ENCODE peak calls at places on chromosomes 5 and 9, in eight cellular contexts. One of them, this sample, is unnamed.

GRCh38 chr9:134824583-134824982 is 56.0 kb upstream of the FCN2 start:
- DNase-seq in foreskin fibroblast: no peak
- DNase-seq in AG10803: no peak
- DNase-seq in GM06990: no peak
- DNase-seq in mesothelial cell of epicardium: no peak
- DNase-seq in fibroblast of pulmonary artery: no peak
- DNase-seq in IMR-90: no peak
- DNase-seq in mucosa of descending colon: no peak
- DNase-seq in this sample: no peak

GRCh38 chr5:67047616-67048015 is 149.0 kb downstream of the CD180 start:
- DNase-seq in mesothelial cell of epicardium: no peak
- DNase-seq in foreskin fibroblast: no peak
- DNase-seq in AG10803: no peak
- DNase-seq in IMR-90: no peak
- DNase-seq in GM06990: no peak
- DNase-seq in mucosa of descending colon: no peak
- DNase-seq in fibroblast of pulmonary artery: no peak
- DNase-seq in this sample: no peak

GRCh38 chr5:1264211-1264610 is 30.7 kb downstream of the TERT start:
- DNase-seq in foreskin fibroblast: no peak
- DNase-seq in mucosa of descending colon: no peak
- DNase-seq in GM06990: no peak
- DNase-seq in IMR-90: no peak
- DNase-seq in AG10803: no peak
- DNase-seq in fibroblast of pulmonary artery: no peak
- DNase-seq in mesothelial cell of epicardium: no peak
- DNase-seq in this sample: peak

GRCh38 chr5:142881076-142881466 is 110.9 kb downstream of the ARHGAP26 start:
- DNase-seq in IMR-90: peak
- DNase-seq in GM06990: peak
- DNase-seq in fibroblast of pulmonary artery: peak
- DNase-seq in foreskin fibroblast: peak
- DNase-seq in mucosa of descending colon: no peak
- DNase-seq in mesothelial cell of epicardium: no peak
- DNase-seq in AG10803: peak
- DNase-seq in this sample: peak

GRCh38 chr9:69047331-69047730 is 11.8 kb downstream of the FXN start:
- DNase-seq in IMR-90: no peak
- DNase-seq in AG10803: no peak
- DNase-seq in mucosa of descending colon: no peak
- DNase-seq in foreskin fibroblast: no peak
- DNase-seq in fibroblast of pulmonary artery: no peak
- DNase-seq in mesothelial cell of epicardium: no peak
- DNase-seq in GM06990: no peak
- DNase-seq in this sample: no peak

GRCh38 chr9:32627394-32627954 is 8.0 kb downstream of the TAF1L start:
- DNase-seq in GM06990: no peak
- DNase-seq in mucosa of descending colon: no peak
- DNase-seq in IMR-90: no peak
- DNase-seq in fibroblast of pulmonary artery: no peak
- DNase-seq in mesothelial cell of epicardium: no peak
- DNase-seq in foreskin fibroblast: no peak
- DNase-seq in AG10803: no peak
- DNase-seq in this sample: no peak

GRCh38 chr9:127903557-127904475 is 4.4 kb upstream of the ST6GALNAC6 start:
- DNase-seq in GM06990: peak
- DNase-seq in foreskin fibroblast: peak
- DNase-seq in IMR-90: no peak
- DNase-seq in mesothelial cell of epicardium: no peak
- DNase-seq in fibroblast of pulmonary artery: no peak
- DNase-seq in mucosa of descending colon: peak
- DNase-seq in AG10803: no peak
- DNase-seq in this sample: no peak

GRCh38 chr9:110752766-110753165 is 84.2 kb downstream of the MUSK start:
- DNase-seq in GM06990: no peak
- DNase-seq in fibroblast of pulmonary artery: peak
- DNase-seq in AG10803: peak
- DNase-seq in mucosa of descending colon: no peak
- DNase-seq in mesothelial cell of epicardium: no peak
- DNase-seq in IMR-90: peak
- DNase-seq in foreskin fibroblast: peak
- DNase-seq in this sample: peak

GRCh38 chr5:140966293-140967225 is at the start of gene PCDHAC2:
- DNase-seq in mesothelial cell of epicardium: peak
- DNase-seq in mucosa of descending colon: peak
- DNase-seq in AG10803: peak
- DNase-seq in fibroblast of pulmonary artery: peak
- DNase-seq in IMR-90: no peak
- DNase-seq in GM06990: peak
- DNase-seq in foreskin fibroblast: peak
- DNase-seq in this sample: no peak

GRCh38 chr9:76904661-76905457 is 1.1 kb downstream of the PRUNE2 start:
- DNase-seq in fibroblast of pulmonary artery: no peak
- DNase-seq in mucosa of descending colon: no peak
- DNase-seq in GM06990: no peak
- DNase-seq in AG10803: no peak
- DNase-seq in foreskin fibroblast: peak
- DNase-seq in mesothelial cell of epicardium: no peak
- DNase-seq in IMR-90: no peak
- DNase-seq in this sample: no peak

GRCh38 chr5:71456362-71456743 is 902 bp downstream of the BDP1 start:
- DNase-seq in IMR-90: no peak
- DNase-seq in GM06990: no peak
- DNase-seq in AG10803: no peak
- DNase-seq in foreskin fibroblast: no peak
- DNase-seq in fibroblast of pulmonary artery: no peak
- DNase-seq in mesothelial cell of epicardium: no peak
- DNase-seq in mucosa of descending colon: no peak
- DNase-seq in this sample: no peak

GRCh38 chr9:128805661-128806060 is 12.6 kb upstream of the ENDOG start:
- DNase-seq in mucosa of descending colon: no peak
- DNase-seq in GM06990: no peak
- DNase-seq in AG10803: no peak
- DNase-seq in fibroblast of pulmonary artery: no peak
- DNase-seq in foreskin fibroblast: no peak
- DNase-seq in IMR-90: no peak
- DNase-seq in mesothelial cell of epicardium: no peak
- DNase-seq in this sample: no peak

GRCh38 chr9:126722922-126723806 is 81.7 kb upstream of the ZBTB43 start:
- DNase-seq in mesothelial cell of epicardium: peak
- DNase-seq in AG10803: no peak
- DNase-seq in foreskin fibroblast: peak
- DNase-seq in mucosa of descending colon: peak
- DNase-seq in fibroblast of pulmonary artery: no peak
- DNase-seq in GM06990: peak
- DNase-seq in IMR-90: no peak
- DNase-seq in this sample: no peak

GRCh38 chr5:139733698-139734491 is 61.7 kb upstream of the PSD2 start:
- DNase-seq in mucosa of descending colon: peak
- DNase-seq in mesothelial cell of epicardium: no peak
- DNase-seq in IMR-90: no peak
- DNase-seq in AG10803: no peak
- DNase-seq in foreskin fibroblast: no peak
- DNase-seq in GM06990: no peak
- DNase-seq in fibroblast of pulmonary artery: no peak
- DNase-seq in this sample: no peak

GRCh38 chr5:172789687-172790495 is 18.9 kb upstream of the DUSP1 start:
- DNase-seq in IMR-90: no peak
- DNase-seq in mucosa of descending colon: no peak
- DNase-seq in fibroblast of pulmonary artery: peak
- DNase-seq in foreskin fibroblast: peak
- DNase-seq in GM06990: no peak
- DNase-seq in AG10803: no peak
- DNase-seq in mesothelial cell of epicardium: no peak
- DNase-seq in this sample: no peak

GRCh38 chr5:24816206-24816605 is 171.4 kb upstream of the CDH10 start:
- DNase-seq in GM06990: no peak
- DNase-seq in IMR-90: no peak
- DNase-seq in fibroblast of pulmonary artery: no peak
- DNase-seq in mucosa of descending colon: no peak
- DNase-seq in AG10803: peak
- DNase-seq in mesothelial cell of epicardium: no peak
- DNase-seq in foreskin fibroblast: no peak
- DNase-seq in this sample: no peak

GRCh38 chr9:129289883-129290282 is 111.8 kb upstream of the IER5L start:
- DNase-seq in mesothelial cell of epicardium: no peak
- DNase-seq in fibroblast of pulmonary artery: no peak
- DNase-seq in IMR-90: no peak
- DNase-seq in GM06990: no peak
- DNase-seq in foreskin fibroblast: no peak
- DNase-seq in AG10803: no peak
- DNase-seq in mucosa of descending colon: peak
- DNase-seq in this sample: no peak

GRCh38 chr9:127180457-127181314 is 58.3 kb upstream of the ANGPTL2 start:
- DNase-seq in fibroblast of pulmonary artery: no peak
- DNase-seq in IMR-90: no peak
- DNase-seq in mucosa of descending colon: no peak
- DNase-seq in AG10803: no peak
- DNase-seq in mesothelial cell of epicardium: peak
- DNase-seq in foreskin fibroblast: no peak
- DNase-seq in GM06990: no peak
- DNase-seq in this sample: no peak

GRCh38 chr5:40401965-40402364 is 277.8 kb upstream of the PTGER4 start:
- DNase-seq in fibroblast of pulmonary artery: no peak
- DNase-seq in GM06990: no peak
- DNase-seq in mucosa of descending colon: no peak
- DNase-seq in foreskin fibroblast: peak
- DNase-seq in AG10803: peak
- DNase-seq in mesothelial cell of epicardium: no peak
- DNase-seq in IMR-90: peak
- DNase-seq in this sample: peak

GRCh38 chr5:137306903-137307302 is 192.2 kb downstream of the SPOCK1 start:
- DNase-seq in fibroblast of pulmonary artery: no peak
- DNase-seq in IMR-90: no peak
- DNase-seq in AG10803: no peak
- DNase-seq in mucosa of descending colon: no peak
- DNase-seq in GM06990: no peak
- DNase-seq in foreskin fibroblast: no peak
- DNase-seq in mesothelial cell of epicardium: no peak
- DNase-seq in this sample: no peak

GRCh38 chr5:37837101-37838032 is 2.5 kb downstream of the GDNF start:
- DNase-seq in fibroblast of pulmonary artery: peak
- DNase-seq in GM06990: peak
- DNase-seq in AG10803: peak
- DNase-seq in foreskin fibroblast: peak
- DNase-seq in IMR-90: peak
- DNase-seq in mucosa of descending colon: no peak
- DNase-seq in mesothelial cell of epicardium: peak
- DNase-seq in this sample: peak

GRCh38 chr5:42514759-42515158 is 91.5 kb downstream of the GHR start:
- DNase-seq in AG10803: no peak
- DNase-seq in foreskin fibroblast: no peak
- DNase-seq in mesothelial cell of epicardium: no peak
- DNase-seq in GM06990: no peak
- DNase-seq in mucosa of descending colon: no peak
- DNase-seq in IMR-90: no peak
- DNase-seq in fibroblast of pulmonary artery: no peak
- DNase-seq in this sample: no peak

GRCh38 chr9:19136129-19136528 is 8.8 kb upstream of the PLIN2 start:
- DNase-seq in mesothelial cell of epicardium: no peak
- DNase-seq in mucosa of descending colon: no peak
- DNase-seq in foreskin fibroblast: no peak
- DNase-seq in IMR-90: no peak
- DNase-seq in GM06990: no peak
- DNase-seq in AG10803: no peak
- DNase-seq in fibroblast of pulmonary artery: no peak
- DNase-seq in this sample: no peak
- TF ChIP-seq CTCF in mesothelial cell of epicardium: no peak
- TF ChIP-seq CTCF in mucosa of descending colon: no peak
- TF ChIP-seq CTCF in foreskin fibroblast: no peak
- TF ChIP-seq CTCF in IMR-90: no peak
- TF ChIP-seq CTCF in GM06990: no peak
- TF ChIP-seq CTCF in AG10803: no peak
- TF ChIP-seq CTCF in fibroblast of pulmonary artery: no peak
- TF ChIP-seq CTCF in this sample: no peak

DNA sequence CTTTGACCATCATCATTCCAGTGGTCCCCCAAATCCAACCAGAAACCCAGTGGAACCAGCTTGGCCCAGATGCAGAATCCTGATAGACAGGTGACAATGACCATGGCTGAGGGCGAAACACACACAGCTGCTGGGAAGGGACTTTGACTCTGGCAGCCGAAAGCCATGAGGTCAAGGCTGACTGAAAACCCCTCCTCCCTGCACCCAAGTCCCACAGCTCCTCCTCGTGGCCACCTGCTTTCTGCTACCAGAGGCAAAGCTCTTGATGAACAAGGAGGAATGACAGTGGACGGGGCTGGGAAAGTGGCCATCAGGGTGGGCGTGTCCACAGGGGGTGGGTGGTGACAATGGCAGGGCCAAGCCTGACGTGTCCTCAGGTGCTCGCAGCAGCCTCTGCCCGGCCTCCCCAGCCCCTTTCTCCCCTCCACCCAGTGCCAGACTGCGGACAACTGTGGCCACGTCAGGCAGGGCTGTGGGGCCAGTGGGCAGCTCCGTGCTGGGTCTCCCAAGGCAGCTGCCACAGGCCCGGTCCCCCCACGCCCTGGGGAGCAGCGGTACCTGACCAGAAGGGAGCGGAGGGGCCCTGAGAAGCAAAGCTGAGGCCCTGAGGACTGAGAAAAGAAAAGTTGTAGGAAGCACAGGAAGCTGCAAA is 30.8 kb upstream of the SARDH start:
- DNase-seq in mucosa of descending colon: peak
- DNase-seq in fibroblast of pulmonary artery: no peak
- DNase-seq in mesothelial cell of epicardium: peak
- DNase-seq in IMR-90: no peak
- DNase-seq in GM06990: no peak
- DNase-seq in foreskin fibroblast: no peak
- DNase-seq in AG10803: no peak
- DNase-seq in this sample: no peak
- TF ChIP-seq CTCF in mucosa of descending colon: no peak
- TF ChIP-seq CTCF in fibroblast of pulmonary artery: no peak
- TF ChIP-seq CTCF in mesothelial cell of epicardium: no peak
- TF ChIP-seq CTCF in IMR-90: no peak
- TF ChIP-seq CTCF in GM06990: no peak
- TF ChIP-seq CTCF in foreskin fibroblast: peak
- TF ChIP-seq CTCF in AG10803: no peak
- TF ChIP-seq CTCF in this sample: no peak

GRCh38 chr9:124145903-124146575 is 111.7 kb upstream of the NEK6 start:
- DNase-seq in fibroblast of pulmonary artery: peak
- DNase-seq in mucosa of descending colon: no peak
- DNase-seq in GM06990: no peak
- DNase-seq in foreskin fibroblast: peak
- DNase-seq in mesothelial cell of epicardium: no peak
- DNase-seq in IMR-90: no peak
- DNase-seq in AG10803: no peak
- DNase-seq in this sample: no peak
- TF ChIP-seq CTCF in fibroblast of pulmonary artery: no peak
- TF ChIP-seq CTCF in mucosa of descending colon: no peak
- TF ChIP-seq CTCF in GM06990: no peak
- TF ChIP-seq CTCF in foreskin fibroblast: no peak
- TF ChIP-seq CTCF in mesothelial cell of epicardium: no peak
- TF ChIP-seq CTCF in IMR-90: no peak
- TF ChIP-seq CTCF in AG10803: no peak
- TF ChIP-seq CTCF in this sample: no peak

DNA sequence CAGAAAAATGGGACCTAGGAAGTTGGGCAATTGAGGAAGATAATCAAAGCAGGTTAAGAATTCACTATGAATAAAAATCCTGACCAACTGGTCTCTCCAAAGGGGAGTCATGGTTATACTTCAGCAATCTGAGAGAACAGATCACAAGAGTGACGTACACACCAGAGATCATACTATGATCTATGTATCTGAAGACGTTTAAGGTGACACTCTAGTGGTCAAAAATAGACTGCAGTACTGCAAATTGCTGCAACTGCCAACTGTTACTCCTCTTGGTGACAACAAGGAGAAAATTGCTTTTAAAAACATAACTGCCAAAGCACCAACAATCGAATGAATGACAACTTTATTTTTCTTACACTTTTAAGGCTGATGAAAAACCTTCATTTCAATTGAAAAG is 4.9 kb downstream of the AK6 start:
- DNase-seq in GM06990: no peak
- DNase-seq in AG10803: peak
- DNase-seq in fibroblast of pulmonary artery: peak
- DNase-seq in foreskin fibroblast: peak
- DNase-seq in mucosa of descending colon: no peak
- DNase-seq in mesothelial cell of epicardium: no peak
- DNase-seq in IMR-90: peak
- DNase-seq in this sample: peak
- TF ChIP-seq CTCF in GM06990: peak
- TF ChIP-seq CTCF in AG10803: peak
- TF ChIP-seq CTCF in fibroblast of pulmonary artery: peak
- TF ChIP-seq CTCF in foreskin fibroblast: peak
- TF ChIP-seq CTCF in mucosa of descending colon: no peak
- TF ChIP-seq CTCF in mesothelial cell of epicardium: no peak
- TF ChIP-seq CTCF in IMR-90: peak
- TF ChIP-seq CTCF in this sample: peak

This sample was measured in HFFc6.